ENCODE peak calls at places on chromosomes 11 and 22, in five cellular contexts. U, S, K, E and F are unnamed samples. For H3K4me1, the result is how much of the 10 kb centered on the place peaks cover.

GRCh38 chr22:39502109-39502788 is at the start of gene MIEF1:
- DNase-seq in K (peak), E (peak), S (peak), U (peak), F (peak)

GRCh38 chr11:6362185-6362867 is 27.9 kb upstream of the SMPD1 start:
- DNase-seq in U (no peak), K (peak), S (no peak), E (no peak), F (peak)

GRCh38 chr11:83827520-83827919 is 541.4 kb upstream of the CCDC90B start:
- DNase-seq in E (no peak), U (no peak), S (no peak), K (no peak), F (no peak)

GRCh38 chr11:111696556-111696955 is 69.6 kb downstream of the PPP2R1B start:
- DNase-seq in K (no peak), E (no peak), S (no peak), U (no peak), F (no peak)

GRCh38 chr11:118290923-118291322 is 13.6 kb upstream of the CD3E start:
- DNase-seq in K (no peak), U (no peak), S (peak), E (no peak), F (peak)

GRCh38 chr22:29308791-29309262 is 2.4 kb downstream of the GAS2L1 start:
- DNase-seq in S (no peak), K (no peak), E (peak), U (peak), F (no peak)

GRCh38 chr22:39226353-39226752 is 18.4 kb downstream of the PDGFB start:
- DNase-seq in U (no peak), K (no peak), S (no peak), E (peak), F (no peak)

GRCh38 chr11:81470446-81470845 is 1263.2 kb downstream of the FAM181B start:
- DNase-seq in U (no peak), E (no peak), S (no peak), K (no peak), F (no peak)

GRCh38 chr11:24391165-24391564 is 105.7 kb upstream of the LUZP2 start:
- DNase-seq in S (no peak), E (no peak), U (peak), K (no peak), F (peak)

GRCh38 chr11:18612394-18612793 is 12.8 kb downstream of the MISFA start:
- DNase-seq in E (no peak), U (no peak), S (no peak), K (no peak), F (no peak)
- H3K27ac ChIP-seq in E (no peak), U (no peak), S (no peak), K (no peak), F (no peak)

GRCh38 chr22:20674998-20675397 is 98.9 kb upstream of the SERPIND1 start:
- DNase-seq in K (no peak), E (no peak), U (no peak), S (no peak), F (no peak)
- H3K4me1 ChIP-seq in K (under half), E (under half), U (under half), S (under half), F (under half)

DNA sequence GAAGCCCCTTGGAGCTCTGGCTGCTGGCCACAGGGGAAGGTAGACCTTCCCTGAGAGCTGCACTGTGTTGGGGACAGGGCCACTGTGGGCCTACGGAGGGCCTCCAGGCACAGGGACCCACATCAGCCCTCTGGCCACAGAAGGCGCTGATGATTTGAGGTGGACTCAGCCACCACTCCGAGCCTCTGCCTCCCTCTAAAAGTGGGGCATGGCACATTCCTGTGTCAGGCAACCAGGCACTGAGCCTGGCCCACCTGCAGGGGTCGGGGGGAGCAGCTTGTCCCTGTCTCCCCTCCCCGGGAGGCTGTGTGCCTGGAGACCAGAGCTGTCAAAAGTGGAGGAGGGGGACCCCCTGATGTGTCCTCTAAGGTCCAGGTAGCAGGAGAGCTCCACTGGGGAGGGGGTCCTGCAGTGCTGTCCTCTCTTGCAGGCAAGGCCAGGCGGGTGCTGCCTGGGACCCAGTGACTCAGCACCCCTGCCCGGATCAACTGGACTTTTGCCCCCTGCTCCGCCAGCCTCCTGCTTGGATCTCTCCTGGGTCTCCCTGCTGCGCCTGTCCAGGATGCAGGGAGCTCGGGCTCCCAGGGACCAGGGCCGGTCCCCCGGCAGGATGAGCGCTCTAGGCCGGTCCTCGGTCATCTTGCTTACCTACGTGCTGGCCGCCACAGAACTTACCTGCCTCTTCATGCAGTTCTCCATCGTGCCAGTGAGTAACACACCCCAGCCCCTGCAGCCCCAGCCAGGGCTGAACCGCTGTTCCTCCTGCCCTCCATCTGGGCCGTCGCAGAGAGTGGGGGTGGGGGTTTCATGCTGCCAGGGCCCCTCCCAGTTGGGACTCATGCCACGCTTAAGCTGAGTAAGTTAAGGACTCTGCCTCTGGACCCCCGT is 17.5 kb upstream of the CDKN1C start:
- DNase-seq in S (no peak), K (no peak), E (no peak), U (no peak), F (no peak)
- H3K27ac ChIP-seq in S (peak), K (no peak), E (no peak), U (peak), F (no peak)

DNA sequence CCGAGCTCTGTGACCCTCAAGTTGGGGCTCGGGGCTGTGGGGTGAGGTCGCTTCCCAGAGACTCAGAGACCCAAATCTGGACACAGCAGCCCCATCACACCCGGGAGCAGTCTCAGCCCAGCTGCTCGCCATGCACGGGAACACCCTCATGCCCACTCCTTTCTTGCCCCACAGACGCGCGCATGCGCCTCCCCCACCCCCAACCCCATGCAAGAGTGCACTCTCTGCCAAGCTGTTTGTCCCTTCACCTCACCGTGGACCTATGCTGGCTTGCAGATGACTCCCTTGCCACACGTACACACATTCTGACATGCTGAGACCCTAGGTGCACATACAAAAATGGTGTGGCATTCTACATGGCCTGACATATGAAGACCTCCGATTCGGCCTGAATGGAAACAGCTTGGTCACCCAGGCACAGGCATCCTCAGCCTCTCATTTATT is 500 bp upstream of the CD248 start:
- DNase-seq in E (peak), S (no peak), U (no peak), K (peak), F (peak)
- H3K4me1 ChIP-seq in E (under half), S (under half), U (under half), K (under half), F (under half)

DNA sequence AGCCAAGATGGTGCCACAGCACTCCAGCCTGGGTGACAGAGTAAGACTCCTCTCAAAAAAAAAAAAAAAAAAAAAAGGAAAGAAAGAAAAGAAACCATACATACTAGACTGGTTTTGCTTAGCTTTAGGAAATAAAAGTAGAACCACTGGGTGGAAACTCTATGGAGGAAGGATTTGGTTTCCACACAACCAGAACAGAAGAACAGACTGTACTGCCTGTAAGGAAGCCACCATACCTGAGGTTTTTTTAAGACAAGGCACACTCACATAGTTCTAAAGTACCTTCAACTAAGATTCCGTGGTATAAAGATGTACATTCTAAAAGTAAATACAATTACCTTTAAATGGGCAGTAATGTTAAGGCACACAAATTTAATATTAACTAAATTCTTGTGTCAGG is 58.6 kb downstream of the NUP98 start:
- DNase-seq in U (no peak), E (no peak), K (no peak), S (no peak), F (no peak)
- H3K27ac ChIP-seq in U (no peak), E (no peak), K (no peak), S (no peak), F (no peak)

GRCh38 chr22:45098056-45098455 is 65.7 kb upstream of the NUP50 start:
- DNase-seq in K (no peak), S (no peak), U (no peak), E (no peak), F (no peak)

GRCh38 chr22:45094081-45094720 is 69.5 kb upstream of the NUP50 start:
- DNase-seq in U (no peak), E (no peak), K (no peak), S (no peak), F (no peak)

GRCh38 chr22:45096256-45096907 is 67.3 kb upstream of the NUP50 start:
- DNase-seq in U (no peak), K (no peak), E (no peak), S (peak), F (peak)

GRCh38 chr22:45094826-45095225 is 68.9 kb upstream of the NUP50 start:
- DNase-seq in S (no peak), K (no peak), E (no peak), U (no peak), F (no peak)

DNA sequence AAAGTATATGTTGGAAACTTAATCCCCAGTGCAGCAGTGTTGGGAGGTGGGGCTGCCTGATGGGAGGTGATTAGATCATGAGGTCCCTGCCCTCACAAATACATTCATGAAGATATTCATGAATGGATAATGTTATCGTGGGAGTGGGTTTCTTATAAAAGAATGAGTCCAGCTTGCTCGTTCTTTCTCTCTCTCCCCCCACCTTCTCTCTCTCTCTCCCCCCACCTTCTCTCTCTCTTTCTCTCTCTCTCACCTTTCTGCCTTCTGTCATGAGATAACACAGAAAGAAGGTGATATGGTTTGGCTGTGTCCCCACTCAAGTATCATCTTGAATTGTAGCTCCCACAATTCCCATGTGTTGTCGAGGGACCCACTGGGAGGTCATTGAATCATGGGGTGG is 66.7 kb upstream of the NUP50 start:
- DNase-seq in K (no peak), S (no peak), E (no peak), U (no peak), F (no peak)
- H3K4me1 ChIP-seq in K (under half), S (under half), E (under half), U (under half), F (under half)

DNA sequence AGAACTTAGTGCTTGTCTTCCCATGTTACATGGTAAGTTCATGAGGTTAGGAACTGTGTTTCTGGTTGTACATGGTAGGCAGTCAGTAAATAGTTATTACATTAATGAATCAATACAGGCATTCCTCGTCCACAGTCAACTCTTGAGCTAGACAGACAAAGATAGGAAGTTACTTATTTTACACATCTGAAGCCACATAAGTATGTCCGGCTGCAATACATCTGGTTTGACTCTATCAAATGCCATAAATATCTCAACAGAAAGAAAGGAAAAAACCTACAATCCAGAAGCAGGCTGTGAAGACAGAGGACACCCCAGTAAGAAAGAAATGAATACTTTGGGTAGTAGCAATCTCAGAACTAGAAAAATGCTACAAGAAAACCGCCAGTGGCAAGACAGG is 86.4 kb downstream of the MAML2 start:
- DNase-seq in E (no peak), K (no peak), U (no peak), S (no peak), F (no peak)
- H3K27ac ChIP-seq in E (no peak), K (no peak), U (no peak), S (no peak), F (peak)